ENCODE peak calls at places on chromosomes 4 and X, in ten cellular contexts. P, N, T, R, E, F, B, O, G and U are unnamed samples.
A peak's percentile ranks its signal among the peaks of the same experiment; 100 is the strongest.

GRCh38 chr4:101977096-101977495 is 186.6 kb downstream of the BANK1 start:
- DNase-seq in P (no peak), N (no peak), T (no peak), R (peak; percentile 74), E (no peak), F (no peak), B (no peak), O (no peak), G (peak; percentile 98), U (no peak)

GRCh38 chr4:3193531-3194203 is 55.3 kb upstream of the MSANTD1 start:
- DNase-seq in P (no peak), N (no peak), T (no peak), R (no peak), E (no peak), F (no peak), B (no peak), O (no peak), G (peak; percentile 52), U (no peak)

GRCh38 chr4:114900934-114901333 is 212.5 kb downstream of the NDST4 start:
- DNase-seq in P (no peak), N (no peak), T (no peak), R (no peak), E (no peak), F (no peak), B (no peak), O (no peak), G (no peak), U (no peak)

GRCh38 chrX:115491766-115492165 is 69.2 kb upstream of the PLS3 start:
- DNase-seq in P (no peak), N (no peak), T (no peak), R (no peak), E (no peak), F (no peak), B (no peak), O (no peak), G (peak; percentile 31), U (no peak)

GRCh38 chr4:171334549-171334948 is 478.7 kb upstream of the GALNTL6 start:
- DNase-seq in P (no peak), N (no peak), T (no peak), R (no peak), E (no peak), F (no peak), B (no peak), O (no peak), G (no peak), U (no peak)

GRCh38 chr4:113978561-113979156 is 788 bp downstream of the ARSJ start:
- DNase-seq in P (peak; percentile 53), N (no peak), T (no peak), R (no peak), E (no peak), F (peak; percentile 20), B (no peak), O (no peak), G (no peak), U (no peak)

GRCh38 chr4:148618856-148619255 is 176.6 kb upstream of the NR3C2 start:
- DNase-seq in P (no peak), N (no peak), T (no peak), R (no peak), E (no peak), F (no peak), B (no peak), O (no peak), G (no peak), U (no peak)

GRCh38 chrX:103554687-103555417 is 30.5 kb upstream of the TCEAL4 start:
- DNase-seq in P (peak; percentile 95), N (peak; percentile 60), T (peak; percentile 29), R (peak; percentile 15), E (peak; percentile 45), F (peak; percentile 69), B (peak; percentile 60), O (peak; percentile 20), G (peak; percentile 72), U (peak; percentile 73)

GRCh38 chr4:40309250-40309774 is 25.8 kb upstream of the CHRNA9 start:
- DNase-seq in P (peak; percentile 96), N (peak; percentile 90), T (peak; percentile 91), R (peak; percentile 56), E (no peak), F (peak; percentile 92), B (peak; percentile 95), O (no peak), G (peak; percentile 89), U (peak; percentile 85)

GRCh38 chrX:40864972-40865371 is 129.6 kb upstream of the MED14 start:
- DNase-seq in P (no peak), N (no peak), T (no peak), R (peak; percentile 53), E (no peak), F (no peak), B (no peak), O (no peak), G (peak; percentile 34), U (no peak)

GRCh38 chr4:143188325-143189088 is 3.8 kb downstream of the USP38 start:
- DNase-seq in P (no peak), N (no peak), T (no peak), R (no peak), E (no peak), F (no peak), B (no peak), O (no peak), G (peak; percentile 12), U (no peak)

GRCh38 chr4:164949448-164950118 is 27.9 kb downstream of the TRIM61 start:
- DNase-seq in P (no peak), N (no peak), T (no peak), R (no peak), E (no peak), F (peak; percentile 18), B (no peak), O (no peak), G (no peak), U (no peak)